ENCODE peak calls at places on chromosomes 1 and 21, in four cellular contexts. One of them, this sample, is unnamed.

GRCh38 chr1:111990878-111991760 is 1.7 kb upstream of the KCND3 start:
- DNase-seq in CD8-positive, alpha-beta memory T cell: no peak
- DNase-seq in mucosa of descending colon: peak
- DNase-seq in left ventricle myocardium inferior: peak
- DNase-seq in this sample: no peak

GRCh38 chr1:212975607-212975918 is 25.2 kb downstream of the VASH2 start:
- DNase-seq in CD8-positive, alpha-beta memory T cell: no peak
- DNase-seq in left ventricle myocardium inferior: no peak
- DNase-seq in mucosa of descending colon: no peak
- DNase-seq in this sample: no peak

GRCh38 chr1:39199593-39199992 is 4.9 kb upstream of the MACF1 start:
- DNase-seq in mucosa of descending colon: no peak
- DNase-seq in CD8-positive, alpha-beta memory T cell: no peak
- DNase-seq in left ventricle myocardium inferior: no peak
- DNase-seq in this sample: no peak

GRCh38 chr1:110205156-110205555 is 5.0 kb upstream of the KCNC4 start:
- DNase-seq in left ventricle myocardium inferior: no peak
- DNase-seq in CD8-positive, alpha-beta memory T cell: no peak
- DNase-seq in mucosa of descending colon: no peak
- DNase-seq in this sample: no peak

GRCh38 chr1:12528021-12528852 is 89.8 kb downstream of the DHRS3 start:
- DNase-seq in mucosa of descending colon: peak
- DNase-seq in left ventricle myocardium inferior: peak
- DNase-seq in CD8-positive, alpha-beta memory T cell: no peak
- DNase-seq in this sample: no peak

GRCh38 chr1:221884821-221885220 is 142.9 kb upstream of the DUSP10 start:
- DNase-seq in mucosa of descending colon: no peak
- DNase-seq in CD8-positive, alpha-beta memory T cell: no peak
- DNase-seq in left ventricle myocardium inferior: no peak
- DNase-seq in this sample: no peak

GRCh38 chr1:46523556-46524443 is 27.6 kb downstream of the KNCN start:
- DNase-seq in mucosa of descending colon: no peak
- DNase-seq in left ventricle myocardium inferior: no peak
- DNase-seq in CD8-positive, alpha-beta memory T cell: no peak
- DNase-seq in this sample: no peak

GRCh38 chr1:16886860-16887605 is 8.7 kb upstream of the RNU1-2 start:
- DNase-seq in left ventricle myocardium inferior: no peak
- DNase-seq in mucosa of descending colon: no peak
- DNase-seq in CD8-positive, alpha-beta memory T cell: no peak
- DNase-seq in this sample: no peak

GRCh38 chr1:201223852-201224670 is 33.4 kb downstream of the IGFN1 start:
- DNase-seq in CD8-positive, alpha-beta memory T cell: no peak
- DNase-seq in left ventricle myocardium inferior: no peak
- DNase-seq in mucosa of descending colon: no peak
- DNase-seq in this sample: no peak

GRCh38 chr1:17098440-17099317 is 20.6 kb downstream of the PADI2 start:
- DNase-seq in left ventricle myocardium inferior: no peak
- DNase-seq in mucosa of descending colon: no peak
- DNase-seq in CD8-positive, alpha-beta memory T cell: no peak
- DNase-seq in this sample: no peak

GRCh38 chr1:38628241-38628640 is 231.3 kb downstream of the RRAGC start:
- DNase-seq in mucosa of descending colon: no peak
- DNase-seq in left ventricle myocardium inferior: no peak
- DNase-seq in CD8-positive, alpha-beta memory T cell: no peak
- DNase-seq in this sample: no peak

GRCh38 chr1:54334996-54335395 is 71.2 kb downstream of the SSBP3 start:
- DNase-seq in left ventricle myocardium inferior: no peak
- DNase-seq in mucosa of descending colon: no peak
- DNase-seq in CD8-positive, alpha-beta memory T cell: no peak
- DNase-seq in this sample: no peak

GRCh38 chr1:248863011-248863881 is 4.4 kb upstream of the ZNF692 start:
- DNase-seq in CD8-positive, alpha-beta memory T cell: peak
- DNase-seq in mucosa of descending colon: peak
- DNase-seq in left ventricle myocardium inferior: peak
- DNase-seq in this sample: peak

GRCh38 chr1:227654431-227654830 is 80.7 kb downstream of the JMJD4 start:
- DNase-seq in CD8-positive, alpha-beta memory T cell: no peak
- DNase-seq in left ventricle myocardium inferior: no peak
- DNase-seq in mucosa of descending colon: no peak
- DNase-seq in this sample: no peak

GRCh38 chr1:219041141-219041540 is 132.5 kb upstream of the LYPLAL1 start:
- DNase-seq in left ventricle myocardium inferior: no peak
- DNase-seq in mucosa of descending colon: no peak
- DNase-seq in CD8-positive, alpha-beta memory T cell: no peak
- DNase-seq in this sample: no peak

GRCh38 chr1:172277277-172277676 is 143.2 kb upstream of the C1orf105 start:
- DNase-seq in CD8-positive, alpha-beta memory T cell: no peak
- DNase-seq in mucosa of descending colon: no peak
- DNase-seq in left ventricle myocardium inferior: no peak
- DNase-seq in this sample: no peak

GRCh38 chr1:248618878-248619277 is 16.0 kb downstream of the OR2T11 start:
- DNase-seq in CD8-positive, alpha-beta memory T cell: peak
- DNase-seq in mucosa of descending colon: peak
- DNase-seq in left ventricle myocardium inferior: peak
- DNase-seq in this sample: no peak

GRCh38 chr1:29306471-29307140 is 70.3 kb downstream of the PTPRU start:
- DNase-seq in mucosa of descending colon: no peak
- DNase-seq in CD8-positive, alpha-beta memory T cell: no peak
- DNase-seq in left ventricle myocardium inferior: no peak
- DNase-seq in this sample: no peak

GRCh38 chr1:31760901-31761470 is 3.2 kb downstream of the ADGRB2 start:
- DNase-seq in mucosa of descending colon: peak
- DNase-seq in left ventricle myocardium inferior: peak
- DNase-seq in CD8-positive, alpha-beta memory T cell: peak
- DNase-seq in this sample: no peak

GRCh38 chr1:10389271-10389973 is 9.4 kb upstream of the PGD start:
- DNase-seq in mucosa of descending colon: no peak
- DNase-seq in left ventricle myocardium inferior: no peak
- DNase-seq in CD8-positive, alpha-beta memory T cell: no peak
- DNase-seq in this sample: no peak

GRCh38 chr1:218878369-218878768 is 295.3 kb upstream of the LYPLAL1 start:
- DNase-seq in CD8-positive, alpha-beta memory T cell: no peak
- DNase-seq in left ventricle myocardium inferior: no peak
- DNase-seq in mucosa of descending colon: no peak
- DNase-seq in this sample: no peak

GRCh38 chr1:222225171-222225570 is 322.7 kb downstream of the HHIPL2 start:
- DNase-seq in CD8-positive, alpha-beta memory T cell: no peak
- DNase-seq in mucosa of descending colon: no peak
- DNase-seq in left ventricle myocardium inferior: no peak
- DNase-seq in this sample: no peak

GRCh38 chr21:40466893-40467483 is 380.0 kb downstream of the DSCAM start:
- DNase-seq in mucosa of descending colon: no peak
- DNase-seq in left ventricle myocardium inferior: no peak
- DNase-seq in CD8-positive, alpha-beta memory T cell: no peak
- DNase-seq in this sample: no peak

GRCh38 chr1:116115476-116115875 is 4.3 kb downstream of the MAB21L3 start:
- DNase-seq in mucosa of descending colon: no peak
- DNase-seq in left ventricle myocardium inferior: no peak
- DNase-seq in CD8-positive, alpha-beta memory T cell: no peak
- DNase-seq in this sample: no peak

GRCh38 chr1:154425172-154425571 is 20.0 kb downstream of the IL6R start:
- DNase-seq in left ventricle myocardium inferior: no peak
- DNase-seq in mucosa of descending colon: no peak
- DNase-seq in CD8-positive, alpha-beta memory T cell: no peak
- DNase-seq in this sample: no peak

GRCh38 chr21:31132574-31133242 is 94.4 kb upstream of the KRTAP19-8 start:
- DNase-seq in left ventricle myocardium inferior: no peak
- DNase-seq in CD8-positive, alpha-beta memory T cell: peak
- DNase-seq in mucosa of descending colon: no peak
- DNase-seq in this sample: no peak

GRCh38 chr1:85579619-85580018 is 942 bp upstream of the CCN1 start:
- DNase-seq in mucosa of descending colon: no peak
- DNase-seq in CD8-positive, alpha-beta memory T cell: no peak
- DNase-seq in left ventricle myocardium inferior: peak
- DNase-seq in this sample: no peak

GRCh38 chr1:224333309-224333926 is 3.4 kb upstream of the NVL start:
- DNase-seq in CD8-positive, alpha-beta memory T cell: no peak
- DNase-seq in mucosa of descending colon: no peak
- DNase-seq in left ventricle myocardium inferior: no peak
- DNase-seq in this sample: no peak

GRCh38 chr21:14718957-14719356 is 172.8 kb upstream of the SAMSN1 start:
- DNase-seq in mucosa of descending colon: no peak
- DNase-seq in CD8-positive, alpha-beta memory T cell: no peak
- DNase-seq in left ventricle myocardium inferior: no peak
- DNase-seq in this sample: no peak

GRCh38 chr1:153194331-153195050 is 8.7 kb upstream of the LELP1 start:
- DNase-seq in CD8-positive, alpha-beta memory T cell: no peak
- DNase-seq in mucosa of descending colon: no peak
- DNase-seq in left ventricle myocardium inferior: no peak
- DNase-seq in this sample: no peak

GRCh38 chr1:6438047-6438525 is 13.5 kb downstream of the ESPN start:
- DNase-seq in CD8-positive, alpha-beta memory T cell: peak
- DNase-seq in left ventricle myocardium inferior: peak
- DNase-seq in mucosa of descending colon: peak
- DNase-seq in this sample: no peak

GRCh38 chr21:33185852-33186251 is 43.9 kb upstream of the IFNAR2 start:
- DNase-seq in mucosa of descending colon: no peak
- DNase-seq in left ventricle myocardium inferior: no peak
- DNase-seq in CD8-positive, alpha-beta memory T cell: no peak
- DNase-seq in this sample: no peak

GRCh38 chr1:179447489-179447888 is 81.7 kb downstream of the AXDND1 start:
- DNase-seq in left ventricle myocardium inferior: no peak
- DNase-seq in mucosa of descending colon: no peak
- DNase-seq in CD8-positive, alpha-beta memory T cell: no peak
- DNase-seq in this sample: no peak

GRCh38 chr21:46029201-46029924 is 47.8 kb downstream of the COL6A1 start:
- DNase-seq in CD8-positive, alpha-beta memory T cell: no peak
- DNase-seq in left ventricle myocardium inferior: no peak
- DNase-seq in mucosa of descending colon: no peak
- DNase-seq in this sample: no peak

GRCh38 chr1:119481951-119482350 is 25.1 kb upstream of the HSD3B1 start:
- DNase-seq in left ventricle myocardium inferior: no peak
- DNase-seq in mucosa of descending colon: no peak
- DNase-seq in CD8-positive, alpha-beta memory T cell: no peak
- DNase-seq in this sample: no peak

GRCh38 chr1:6461538-6462411 is 4.2 kb downstream of the TNFRSF25 start:
- DNase-seq in left ventricle myocardium inferior: no peak
- DNase-seq in mucosa of descending colon: no peak
- DNase-seq in CD8-positive, alpha-beta memory T cell: no peak
- DNase-seq in this sample: no peak

GRCh38 chr1:207964195-207964966 is 53.5 kb upstream of the CD34 start:
- DNase-seq in mucosa of descending colon: no peak
- DNase-seq in CD8-positive, alpha-beta memory T cell: no peak
- DNase-seq in left ventricle myocardium inferior: no peak
- DNase-seq in this sample: peak

This sample was measured in CMK.